ENCODE peak calls at places on chromosome 1, in six cellular contexts. One of them, this sample, is unnamed.

GRCh38 chr1:117161887-117162286 is 40.3 kb upstream of the TRIM45 start:
- DNase-seq in BJ: no peak
- DNase-seq in islet precursor cell: no peak
- DNase-seq in activated CD4-positive, alpha-beta T cell treated with anti-CD3 and anti-CD28 coated beads, Interleukin-2, amount 10 ng/mL, durations not matched to agents 7 days and 5 days: no peak
- DNase-seq in Karpas-422: no peak
- DNase-seq in SJSA1: no peak
- DNase-seq in this sample: no peak

GRCh38 chr1:166937329-166937728 is 38.0 kb downstream of the ILDR2 start:
- DNase-seq in SJSA1: no peak
- DNase-seq in activated CD4-positive, alpha-beta T cell treated with anti-CD3 and anti-CD28 coated beads, Interleukin-2, amount 10 ng/mL, durations not matched to agents 7 days and 5 days: no peak
- DNase-seq in islet precursor cell: no peak
- DNase-seq in BJ: no peak
- DNase-seq in Karpas-422: no peak
- DNase-seq in this sample: no peak

GRCh38 chr1:153962088-153963029 is 978 bp downstream of the SLC39A1 start:
- DNase-seq in activated CD4-positive, alpha-beta T cell treated with anti-CD3 and anti-CD28 coated beads, Interleukin-2, amount 10 ng/mL, durations not matched to agents 7 days and 5 days: no peak
- DNase-seq in Karpas-422: peak
- DNase-seq in BJ: no peak
- DNase-seq in SJSA1: peak
- DNase-seq in islet precursor cell: peak
- DNase-seq in this sample: peak

GRCh38 chr1:95984975-95985374 is 736.6 kb upstream of the PTBP2 start:
- DNase-seq in Karpas-422: no peak
- DNase-seq in activated CD4-positive, alpha-beta T cell treated with anti-CD3 and anti-CD28 coated beads, Interleukin-2, amount 10 ng/mL, durations not matched to agents 7 days and 5 days: no peak
- DNase-seq in BJ: no peak
- DNase-seq in SJSA1: no peak
- DNase-seq in islet precursor cell: no peak
- DNase-seq in this sample: no peak

GRCh38 chr1:152745289-152745704 is 12.5 kb upstream of the KPRP start:
- DNase-seq in BJ: no peak
- DNase-seq in Karpas-422: peak
- DNase-seq in SJSA1: peak
- DNase-seq in activated CD4-positive, alpha-beta T cell treated with anti-CD3 and anti-CD28 coated beads, Interleukin-2, amount 10 ng/mL, durations not matched to agents 7 days and 5 days: no peak
- DNase-seq in islet precursor cell: no peak
- DNase-seq in this sample: peak

GRCh38 chr1:64823691-64824476 is 79.0 kb downstream of the RAVER2 start:
- DNase-seq in BJ: peak
- DNase-seq in SJSA1: peak
- DNase-seq in Karpas-422: peak
- DNase-seq in islet precursor cell: peak
- DNase-seq in activated CD4-positive, alpha-beta T cell treated with anti-CD3 and anti-CD28 coated beads, Interleukin-2, amount 10 ng/mL, durations not matched to agents 7 days and 5 days: peak
- DNase-seq in this sample: peak

GRCh38 chr1:192270398-192270797 is 46.4 kb upstream of the RGS21 start:
- DNase-seq in islet precursor cell: no peak
- DNase-seq in BJ: no peak
- DNase-seq in SJSA1: no peak
- DNase-seq in Karpas-422: no peak
- DNase-seq in activated CD4-positive, alpha-beta T cell treated with anti-CD3 and anti-CD28 coated beads, Interleukin-2, amount 10 ng/mL, durations not matched to agents 7 days and 5 days: no peak
- DNase-seq in this sample: no peak

GRCh38 chr1:111192643-111193519 is 7.6 kb downstream of the DENND2D start:
- DNase-seq in activated CD4-positive, alpha-beta T cell treated with anti-CD3 and anti-CD28 coated beads, Interleukin-2, amount 10 ng/mL, durations not matched to agents 7 days and 5 days: no peak
- DNase-seq in BJ: no peak
- DNase-seq in islet precursor cell: peak
- DNase-seq in Karpas-422: no peak
- DNase-seq in SJSA1: no peak
- DNase-seq in this sample: no peak

GRCh38 chr1:206766251-206766856 is 4.2 kb upstream of the IL19 start:
- DNase-seq in Karpas-422: no peak
- DNase-seq in islet precursor cell: peak
- DNase-seq in BJ: peak
- DNase-seq in activated CD4-positive, alpha-beta T cell treated with anti-CD3 and anti-CD28 coated beads, Interleukin-2, amount 10 ng/mL, durations not matched to agents 7 days and 5 days: peak
- DNase-seq in SJSA1: peak
- DNase-seq in this sample: peak

This sample was measured in astrocyte of the spinal cord.